ENCODE peak calls at places on chromosomes 6 and 20, in four cellular contexts. T is progenitor cell of endocrine pancreas, A is fibroblast of mammary gland, H is spleen. C is an unnamed sample.

GRCh38 chr6:358847-359246 is 32.7 kb upstream of the IRF4 start:
- DNase-seq in T (no peak), H (no peak), A (no peak), C (no peak)

GRCh38 chr20:37364927-37365272 is 19.0 kb downstream of the SRC start:
- DNase-seq in T (no peak), A (no peak), H (no peak), C (no peak)

GRCh38 chr20:38324159-38324558 is 20.2 kb downstream of the BPI start:
- DNase-seq in A (no peak), T (no peak), H (no peak), C (no peak)

GRCh38 chr6:42163941-42164340 is 9.2 kb upstream of the GUCA1A start:
- DNase-seq in H (no peak), A (no peak), T (no peak), C (no peak)

GRCh38 chr6:44734886-44735630 is 347.6 kb downstream of the CDC5L start:
- DNase-seq in T (no peak), A (no peak), H (no peak), C (no peak)

GRCh38 chr6:41531591-41532582 is 14.3 kb upstream of the FOXP4 start:
- DNase-seq in H (peak), T (no peak), A (peak), C (no peak)

GRCh38 chr20:15359056-15359455 is 1021.6 kb upstream of the FLRT3 start:
- DNase-seq in H (no peak), A (peak), T (no peak), C (no peak)

GRCh38 chr6:108118359-108118724 is 43.8 kb upstream of the OSTM1 start:
- DNase-seq in A (no peak), T (no peak), H (no peak), C (no peak)

GRCh38 chr6:169035381-169036280 is 218.0 kb downstream of the THBS2 start:
- DNase-seq in T (no peak), H (no peak), A (peak), C (no peak)

GRCh38 chr20:709421-709820 is 33.8 kb upstream of the SCRT2 start:
- DNase-seq in H (peak), A (peak), T (no peak), C (no peak)

GRCh38 chr6:10521104-10521808 is at the start of gene GCNT2:
- DNase-seq in A (no peak), T (no peak), H (no peak), C (no peak)

GRCh38 chr6:98843274-98844243 is 9.2 kb downstream of the POU3F2 start:
- DNase-seq in H (peak), A (no peak), T (no peak), C (peak)

GRCh38 chr6:140921366-140922226 is 1211.1 kb upstream of the GJE1 start:
- DNase-seq in T (no peak), A (peak), H (no peak), C (peak)

GRCh38 chr6:149114167-149114566 is 203.3 kb upstream of the TAB2 start:
- DNase-seq in T (no peak), A (no peak), H (no peak), C (no peak)

GRCh38 chr20:50267041-50267865 is 76.6 kb downstream of the CEBPB start:
- DNase-seq in A (peak), T (no peak), H (no peak), C (no peak)

GRCh38 chr20:19583532-19584175 is 174.4 kb upstream of the RIN2 start:
- DNase-seq in A (peak), T (peak), H (peak), C (peak)

GRCh38 chr6:101195581-101195980 is 197.9 kb upstream of the GRIK2 start:
- DNase-seq in T (no peak), A (peak), H (no peak), C (no peak)

GRCh38 chr6:148760568-148761531 is 14.0 kb downstream of the UST start:
- DNase-seq in A (peak), H (peak), T (no peak), C (no peak)

GRCh38 chr6:111487656-111488055 is 4.6 kb upstream of the REV3L start:
- DNase-seq in T (no peak), A (peak), H (no peak), C (no peak)

GRCh38 chr20:4113546-4113945 is 98.2 kb upstream of the RNF24 start:
- DNase-seq in T (no peak), H (no peak), A (no peak), C (no peak)

GRCh38 chr20:5680227-5680626 is 70.0 kb upstream of the SHLD1 start:
- DNase-seq in T (no peak), H (no peak), A (no peak), C (no peak)

GRCh38 chr6:105170066-105170465 is 9.7 kb downstream of the POPDC3 start:
- DNase-seq in A (peak), T (no peak), H (no peak), C (no peak)

GRCh38 chr6:107489636-107490567 is at the start of gene SOBP:
- DNase-seq in H (peak), A (peak), T (peak), C (peak)

GRCh38 chr6:19551611-19552010 is 285.6 kb upstream of the ID4 start:
- DNase-seq in A (no peak), T (no peak), H (no peak), C (no peak)

DNA sequence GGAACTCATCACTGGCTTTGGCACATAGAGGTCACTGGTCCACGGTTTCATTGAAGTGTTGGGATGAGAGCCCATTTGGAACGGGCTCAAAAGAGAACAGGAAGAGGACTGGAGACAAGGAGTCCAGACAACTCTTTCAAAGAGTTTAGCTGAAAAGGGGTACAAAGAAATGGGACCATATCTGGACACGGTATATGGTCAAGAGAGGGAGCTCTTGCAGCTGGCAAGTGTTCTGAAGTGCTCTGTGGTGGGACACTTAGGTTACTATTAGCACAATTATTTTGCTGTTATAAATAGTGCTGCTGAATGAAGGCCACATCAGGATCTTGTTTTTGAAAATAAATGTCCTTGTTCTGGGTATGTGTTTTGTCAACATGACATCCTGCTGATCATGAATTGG is 4.6 kb downstream of the SGK2 start:
- DNase-seq in T (no peak), A (peak), H (no peak), C (no peak)
- TF ChIP-seq CTCF in T (no peak), A (peak), H (no peak), C (no peak)

GRCh38 chr20:33838035-33838864 is 27.1 kb downstream of the CHMP4B start:
- DNase-seq in H (no peak), A (no peak), T (no peak), C (no peak)
- TF ChIP-seq CTCF in H (no peak), A (no peak), T (peak), C (no peak)

GRCh38 chr20:2998728-2999127 is 44.7 kb upstream of the GNRH2 start:
- DNase-seq in T (no peak), H (no peak), A (no peak), C (no peak)

GRCh38 chr20:2995796-2996195 is 47.6 kb upstream of the GNRH2 start:
- DNase-seq in H (no peak), T (no peak), A (no peak), C (no peak)

GRCh38 chr20:3003416-3003815 is 40.0 kb upstream of the GNRH2 start:
- DNase-seq in T (no peak), H (no peak), A (no peak), C (no peak)

GRCh38 chr20:3000852-3001523 is 42.4 kb upstream of the GNRH2 start:
- DNase-seq in A (peak), H (no peak), T (no peak), C (no peak)
- TF ChIP-seq CTCF in A (peak), H (peak), T (peak), C (peak)

GRCh38 chr6:15283986-15284361 is 38.1 kb downstream of the JARID2 start:
- DNase-seq in T (no peak), H (no peak), A (no peak), C (no peak)

GRCh38 chr6:15288856-15289255 is 43.0 kb downstream of the JARID2 start:
- DNase-seq in H (no peak), T (no peak), A (no peak), C (no peak)

GRCh38 chr6:15282334-15282733 is 36.5 kb downstream of the JARID2 start:
- DNase-seq in A (no peak), H (no peak), T (no peak), C (no peak)

GRCh38 chr6:15287670-15288069 is 41.8 kb downstream of the JARID2 start:
- DNase-seq in A (no peak), H (peak), T (no peak), C (no peak)

GRCh38 chr6:15285682-15286294 is 39.9 kb downstream of the JARID2 start:
- DNase-seq in T (no peak), A (no peak), H (no peak), C (no peak)
- TF ChIP-seq CTCF in T (no peak), A (no peak), H (no peak), C (no peak)

GRCh38 chr20:62625516-62625915 is 16.8 kb upstream of the SLCO4A1 start:
- DNase-seq in T (no peak), A (no peak), H (no peak), C (no peak)

GRCh38 chr20:62623488-62624324 is 18.6 kb upstream of the SLCO4A1 start:
- DNase-seq in A (peak), T (peak), H (peak), C (peak)

GRCh38 chr20:62624719-62625455 is 17.4 kb upstream of the SLCO4A1 start:
- DNase-seq in T (no peak), H (peak), A (no peak), C (no peak)

GRCh38 chr20:62622877-62623487 is 19.3 kb upstream of the SLCO4A1 start:
- DNase-seq in H (peak), A (no peak), T (no peak), C (no peak)

GRCh38 chr20:62624325-62624690 is 18.0 kb upstream of the SLCO4A1 start:
- DNase-seq in H (peak), T (no peak), A (no peak), C (no peak)
- TF ChIP-seq CTCF in H (peak), T (no peak), A (no peak), C (no peak)

GRCh38 chr6:9461161-9461560 is 953.7 kb downstream of the TFAP2A start:
- DNase-seq in A (no peak), T (no peak), H (no peak), C (no peak)

GRCh38 chr6:9467746-9468145 is 947.1 kb downstream of the TFAP2A start:
- DNase-seq in H (no peak), A (peak), T (no peak), C (no peak)

GRCh38 chr6:9463311-9463710 is 951.6 kb downstream of the TFAP2A start:
- DNase-seq in A (no peak), H (no peak), T (no peak), C (no peak)

GRCh38 chr6:9464583-9464982 is 950.3 kb downstream of the TFAP2A start:
- DNase-seq in T (no peak), A (no peak), H (no peak), C (no peak)
- TF ChIP-seq CTCF in T (no peak), A (no peak), H (no peak), C (no peak)

GRCh38 chr6:8462169-8462568 is 26.8 kb upstream of the SLC35B3 start:
- DNase-seq in T (no peak), A (no peak), H (no peak), C (no peak)
- TF ChIP-seq CTCF in T (no peak), A (no peak), H (no peak), C (no peak)

DNA sequence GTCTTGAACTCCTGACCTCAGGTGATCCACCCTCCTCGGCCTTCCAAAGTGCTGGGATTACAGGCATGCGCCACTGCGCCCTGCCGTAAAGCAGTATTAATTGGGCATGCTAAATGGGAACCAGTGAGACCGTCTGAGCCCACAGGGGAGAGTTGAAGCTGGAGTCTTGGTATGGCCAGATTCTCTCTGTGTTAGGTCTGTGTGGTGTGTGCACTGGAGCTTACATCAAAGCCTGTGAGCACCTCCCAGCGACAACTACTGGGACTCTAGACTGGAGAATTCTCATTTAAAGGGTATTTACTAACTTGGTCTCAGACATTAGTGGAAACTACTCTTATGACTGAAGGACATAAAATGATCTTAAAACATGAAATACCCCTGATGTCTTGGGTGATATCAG is 8.5 kb upstream of the SLC22A2 start:
- DNase-seq in H (no peak), T (no peak), A (no peak), C (no peak)
- TF ChIP-seq CTCF in H (no peak), T (no peak), A (no peak), C (no peak)

GRCh38 chr6:8135276-8135675 is 32.9 kb upstream of the EEF1E1 start:
- DNase-seq in H (no peak), T (no peak), A (no peak), C (no peak)
- TF ChIP-seq CTCF in H (no peak), T (no peak), A (no peak), C (no peak)

GRCh38 chr6:139257821-139258398 is 33.9 kb downstream of the TXLNB start:
- DNase-seq in A (no peak), H (no peak), T (no peak), C (no peak)
- TF ChIP-seq CTCF in A (no peak), H (no peak), T (no peak), C (no peak)

C was measured in endothelial cell.